ENCODE peak calls at places on chromosomes 1 and 21, in four cellular contexts. One of them, this sample, is unnamed.
A peak's percentile ranks its signal among the peaks of the same experiment; 100 is the strongest.

GRCh38 chr1:155695107-155695506 is 6.2 kb downstream of the DAP3 start:
- DNase-seq in nephron progenitor cell: no peak
- DNase-seq in fibroblast of mammary gland: peak; percentile 16
- DNase-seq in endothelial cell: no peak
- DNase-seq in this sample: no peak

GRCh38 chr1:218347316-218347712 is 2.2 kb downstream of the TGFB2 start:
- DNase-seq in endothelial cell: no peak
- DNase-seq in nephron progenitor cell: peak; percentile 32
- DNase-seq in fibroblast of mammary gland: no peak
- DNase-seq in this sample: no peak

GRCh38 chr1:55155522-55155921 is 59.6 kb downstream of the USP24 start:
- DNase-seq in endothelial cell: no peak
- DNase-seq in nephron progenitor cell: no peak
- DNase-seq in fibroblast of mammary gland: peak; percentile 34
- DNase-seq in this sample: no peak

GRCh38 chr1:225962440-225962975 is 21.5 kb upstream of the LEFTY2 start:
- DNase-seq in fibroblast of mammary gland: peak; percentile 20
- DNase-seq in nephron progenitor cell: peak; percentile 84
- DNase-seq in endothelial cell: peak; percentile 77
- DNase-seq in this sample: no peak

GRCh38 chr1:56563568-56563967 is 15.8 kb downstream of the PLPP3 start:
- DNase-seq in fibroblast of mammary gland: no peak
- DNase-seq in endothelial cell: no peak
- DNase-seq in nephron progenitor cell: no peak
- DNase-seq in this sample: no peak

GRCh38 chr1:205168291-205168690 is 43.2 kb downstream of the DSTYK start:
- DNase-seq in endothelial cell: no peak
- DNase-seq in fibroblast of mammary gland: peak; percentile 70
- DNase-seq in nephron progenitor cell: no peak
- DNase-seq in this sample: no peak

GRCh38 chr21:33174756-33175155 is 55.0 kb upstream of the IFNAR2 start:
- DNase-seq in fibroblast of mammary gland: no peak
- DNase-seq in nephron progenitor cell: no peak
- DNase-seq in endothelial cell: no peak
- DNase-seq in this sample: no peak

GRCh38 chr1:61142726-61143500 is 60.6 kb downstream of the NFIA start:
- DNase-seq in fibroblast of mammary gland: peak; percentile 65
- DNase-seq in endothelial cell: no peak
- DNase-seq in nephron progenitor cell: no peak
- DNase-seq in this sample: no peak

GRCh38 chr21:46098303-46099141 is 610 bp downstream of the COL6A2 start:
- DNase-seq in fibroblast of mammary gland: peak; percentile 27
- DNase-seq in endothelial cell: peak; percentile 31
- DNase-seq in nephron progenitor cell: peak; percentile 47
- DNase-seq in this sample: no peak

GRCh38 chr1:30752651-30752908 is 5.0 kb downstream of the LAPTM5 start:
- DNase-seq in fibroblast of mammary gland: no peak
- DNase-seq in endothelial cell: no peak
- DNase-seq in nephron progenitor cell: no peak
- DNase-seq in this sample: no peak

GRCh38 chr1:5393591-5393990 is 598.6 kb downstream of the NPHP4 start:
- DNase-seq in endothelial cell: no peak
- DNase-seq in nephron progenitor cell: no peak
- DNase-seq in fibroblast of mammary gland: no peak
- DNase-seq in this sample: no peak

GRCh38 chr1:35702540-35702939 is 16.1 kb downstream of the C1orf216 start:
- DNase-seq in endothelial cell: no peak
- DNase-seq in nephron progenitor cell: no peak
- DNase-seq in fibroblast of mammary gland: no peak
- DNase-seq in this sample: no peak

GRCh38 chr1:228363686-228364067 is 43.0 kb downstream of the TRIM11 start:
- DNase-seq in fibroblast of mammary gland: no peak
- DNase-seq in endothelial cell: no peak
- DNase-seq in nephron progenitor cell: no peak
- DNase-seq in this sample: peak; percentile 15

GRCh38 chr21:34305605-34306235 is 58.1 kb upstream of the KCNE2 start:
- DNase-seq in nephron progenitor cell: no peak
- DNase-seq in endothelial cell: no peak
- DNase-seq in fibroblast of mammary gland: no peak
- DNase-seq in this sample: no peak

GRCh38 chr1:160829766-160830165 is 32.9 kb downstream of the CD244 start:
- DNase-seq in fibroblast of mammary gland: no peak
- DNase-seq in nephron progenitor cell: no peak
- DNase-seq in endothelial cell: no peak
- DNase-seq in this sample: no peak

GRCh38 chr1:200364121-200364759 is 45.6 kb downstream of the ZNF281 start:
- DNase-seq in fibroblast of mammary gland: peak; percentile 48
- DNase-seq in nephron progenitor cell: no peak
- DNase-seq in endothelial cell: no peak
- DNase-seq in this sample: no peak

GRCh38 chr1:222284466-222284865 is 263.4 kb downstream of the HHIPL2 start:
- DNase-seq in fibroblast of mammary gland: peak; percentile 12
- DNase-seq in endothelial cell: no peak
- DNase-seq in nephron progenitor cell: no peak
- DNase-seq in this sample: no peak

GRCh38 chr1:205664399-205665108 is 15.8 kb downstream of the SLC45A3 start:
- DNase-seq in endothelial cell: no peak
- DNase-seq in nephron progenitor cell: no peak
- DNase-seq in fibroblast of mammary gland: no peak
- DNase-seq in this sample: no peak

GRCh38 chr1:99358771-99359170 is 94.5 kb downstream of the PLPPR4 start:
- DNase-seq in nephron progenitor cell: no peak
- DNase-seq in fibroblast of mammary gland: no peak
- DNase-seq in endothelial cell: no peak
- DNase-seq in this sample: no peak

GRCh38 chr1:208603721-208604120 is 359.5 kb upstream of the PLXNA2 start:
- DNase-seq in endothelial cell: no peak
- DNase-seq in fibroblast of mammary gland: no peak
- DNase-seq in nephron progenitor cell: no peak
- DNase-seq in this sample: no peak

GRCh38 chr1:186498695-186499389 is 37.9 kb upstream of the PDC start:
- DNase-seq in endothelial cell: no peak
- DNase-seq in fibroblast of mammary gland: peak; percentile 90
- DNase-seq in nephron progenitor cell: no peak
- DNase-seq in this sample: no peak

GRCh38 chr1:39575191-39576015 is 1.2 kb downstream of the PABPC4 start:
- DNase-seq in nephron progenitor cell: peak; percentile 48
- DNase-seq in fibroblast of mammary gland: peak; percentile 82
- DNase-seq in endothelial cell: peak; percentile 44
- DNase-seq in this sample: peak; percentile 69

GRCh38 chr1:3910769-3911520 is 10.9 kb upstream of the C1orf174 start:
- DNase-seq in nephron progenitor cell: peak; percentile 92
- DNase-seq in fibroblast of mammary gland: peak; percentile 41
- DNase-seq in endothelial cell: peak; percentile 83
- DNase-seq in this sample: no peak
- TF ChIP-seq CTCF in nephron progenitor cell: peak; percentile 85
- TF ChIP-seq CTCF in fibroblast of mammary gland: peak; percentile 49
- TF ChIP-seq CTCF in endothelial cell: peak; percentile 74
- TF ChIP-seq CTCF in this sample: peak; percentile 56

GRCh38 chr1:117842408-117843170 is 86.8 kb downstream of the GDAP2 start:
- DNase-seq in fibroblast of mammary gland: peak; percentile 20
- DNase-seq in nephron progenitor cell: no peak
- DNase-seq in endothelial cell: peak; percentile 8
- DNase-seq in this sample: no peak
- TF ChIP-seq CTCF in fibroblast of mammary gland: no peak
- TF ChIP-seq CTCF in nephron progenitor cell: no peak
- TF ChIP-seq CTCF in endothelial cell: peak; percentile 25
- TF ChIP-seq CTCF in this sample: peak; percentile 9

GRCh38 chr1:150751443-150751842 is 14.1 kb downstream of the CTSS start:
- DNase-seq in fibroblast of mammary gland: no peak
- DNase-seq in endothelial cell: no peak
- DNase-seq in nephron progenitor cell: no peak
- DNase-seq in this sample: no peak
- TF ChIP-seq CTCF in fibroblast of mammary gland: no peak
- TF ChIP-seq CTCF in endothelial cell: no peak
- TF ChIP-seq CTCF in nephron progenitor cell: no peak
- TF ChIP-seq CTCF in this sample: no peak

GRCh38 chr21:24418671-24419070 is 1188.6 kb downstream of the MRPL39 start:
- DNase-seq in endothelial cell: no peak
- DNase-seq in nephron progenitor cell: no peak
- DNase-seq in fibroblast of mammary gland: no peak
- DNase-seq in this sample: no peak
- TF ChIP-seq CTCF in endothelial cell: no peak
- TF ChIP-seq CTCF in nephron progenitor cell: no peak
- TF ChIP-seq CTCF in fibroblast of mammary gland: no peak
- TF ChIP-seq CTCF in this sample: no peak